ENCODE peak calls at places on chromosomes 4 and X, in five cellular contexts. One of them, this sample, is unnamed.

GRCh38 chrX:153829799-153830631 is at the start of gene PDZD4:
- DNase-seq in mesenchymal stem cell: no peak
- DNase-seq in neuronal stem cell: no peak
- DNase-seq in H9: no peak
- DNase-seq in H1: no peak
- DNase-seq in this sample: no peak

GRCh38 chr4:77713884-77714283 is 105.3 kb downstream of the CNOT6L start:
- DNase-seq in H1: no peak
- DNase-seq in H9: no peak
- DNase-seq in neuronal stem cell: no peak
- DNase-seq in mesenchymal stem cell: no peak
- DNase-seq in this sample: no peak

GRCh38 chrX:129961180-129962083 is 21.0 kb upstream of the BCORL1 start:
- DNase-seq in neuronal stem cell: no peak
- DNase-seq in H9: peak; percentile 82
- DNase-seq in H1: no peak
- DNase-seq in mesenchymal stem cell: peak; percentile 35
- DNase-seq in this sample: peak; percentile 63

GRCh38 chrX:122771933-122772332 is 412.1 kb upstream of the GRIA3 start:
- DNase-seq in H9: no peak
- DNase-seq in mesenchymal stem cell: no peak
- DNase-seq in neuronal stem cell: no peak
- DNase-seq in H1: no peak
- DNase-seq in this sample: no peak

GRCh38 chrX:47502591-47503222 is 19.7 kb upstream of the ZNF41 start:
- DNase-seq in H1: no peak
- DNase-seq in mesenchymal stem cell: peak; percentile 37
- DNase-seq in H9: no peak
- DNase-seq in neuronal stem cell: no peak
- DNase-seq in this sample: peak; percentile 82

GRCh38 chrX:108186811-108187210 is 95.2 kb downstream of the ATG4A start:
- DNase-seq in H1: no peak
- DNase-seq in mesenchymal stem cell: peak; percentile 75
- DNase-seq in H9: no peak
- DNase-seq in neuronal stem cell: no peak
- DNase-seq in this sample: no peak

GRCh38 chrX:17738737-17739535 is 1.6 kb downstream of the SCML1 start:
- DNase-seq in H1: no peak
- DNase-seq in mesenchymal stem cell: peak; percentile 11
- DNase-seq in neuronal stem cell: no peak
- DNase-seq in H9: no peak
- DNase-seq in this sample: no peak

GRCh38 chr4:78774395-78774794 is 1.8 kb upstream of the BMP2K start:
- DNase-seq in neuronal stem cell: no peak
- DNase-seq in mesenchymal stem cell: no peak
- DNase-seq in H1: no peak
- DNase-seq in H9: no peak
- DNase-seq in this sample: no peak

GRCh38 chr4:185924458-185924857 is 112.5 kb upstream of the SORBS2 start:
- DNase-seq in neuronal stem cell: no peak
- DNase-seq in mesenchymal stem cell: no peak
- DNase-seq in H9: no peak
- DNase-seq in H1: no peak
- DNase-seq in this sample: no peak

GRCh38 chrX:99602107-99602506 is 808.0 kb downstream of the PCDH19 start:
- DNase-seq in H1: no peak
- DNase-seq in mesenchymal stem cell: no peak
- DNase-seq in neuronal stem cell: no peak
- DNase-seq in H9: no peak
- DNase-seq in this sample: no peak

GRCh38 chr4:186536285-186536684 is 19.1 kb downstream of the MTNR1A start:
- DNase-seq in neuronal stem cell: no peak
- DNase-seq in mesenchymal stem cell: no peak
- DNase-seq in H1: no peak
- DNase-seq in H9: peak; percentile 43
- DNase-seq in this sample: no peak

GRCh38 chr4:115126487-115126886 is 13.1 kb upstream of the NDST4 start:
- DNase-seq in mesenchymal stem cell: no peak
- DNase-seq in H1: no peak
- DNase-seq in neuronal stem cell: no peak
- DNase-seq in H9: no peak
- DNase-seq in this sample: no peak

GRCh38 chr4:187606581-187606980 is 389.0 kb upstream of the ZFP42 start:
- DNase-seq in neuronal stem cell: peak; percentile 44
- DNase-seq in H1: no peak
- DNase-seq in mesenchymal stem cell: peak; percentile 63
- DNase-seq in H9: peak; percentile 63
- DNase-seq in this sample: peak; percentile 20

GRCh38 chr4:13535708-13536361 is 8.5 kb downstream of the NKX3-2 start:
- DNase-seq in H1: no peak
- DNase-seq in H9: no peak
- DNase-seq in neuronal stem cell: no peak
- DNase-seq in mesenchymal stem cell: no peak
- DNase-seq in this sample: no peak

GRCh38 chr4:108060164-108060563 is 70.5 kb downstream of the HADH start:
- DNase-seq in H1: no peak
- DNase-seq in mesenchymal stem cell: peak; percentile 68
- DNase-seq in H9: peak; percentile 42
- DNase-seq in neuronal stem cell: peak; percentile 11
- DNase-seq in this sample: no peak

GRCh38 chr4:101211146-101211553 is 136.2 kb downstream of the PPP3CA start:
- DNase-seq in H1: no peak
- DNase-seq in H9: no peak
- DNase-seq in mesenchymal stem cell: peak; percentile 43
- DNase-seq in neuronal stem cell: no peak
- DNase-seq in this sample: no peak

GRCh38 chrX:41145920-41146608 is 60.8 kb downstream of the USP9X start:
- DNase-seq in neuronal stem cell: no peak
- DNase-seq in H9: no peak
- DNase-seq in mesenchymal stem cell: peak; percentile 82
- DNase-seq in H1: no peak
- DNase-seq in this sample: no peak

GRCh38 chrX:117985241-117985640 is 131.4 kb downstream of the KLHL13 start:
- DNase-seq in H1: no peak
- DNase-seq in H9: no peak
- DNase-seq in neuronal stem cell: no peak
- DNase-seq in mesenchymal stem cell: no peak
- DNase-seq in this sample: no peak

GRCh38 chrX:29661290-29661689 is 554.1 kb upstream of the MAGEB2 start:
- DNase-seq in H9: no peak
- DNase-seq in H1: no peak
- DNase-seq in mesenchymal stem cell: peak; percentile 45
- DNase-seq in neuronal stem cell: no peak
- DNase-seq in this sample: no peak

GRCh38 chrX:4550018-4550417 is 836.6 kb upstream of the PRKX start:
- DNase-seq in H1: no peak
- DNase-seq in H9: peak; percentile 60
- DNase-seq in mesenchymal stem cell: no peak
- DNase-seq in neuronal stem cell: no peak
- DNase-seq in this sample: no peak

GRCh38 chr4:186644737-186645261 is 78.9 kb downstream of the FAT1 start:
- DNase-seq in neuronal stem cell: no peak
- DNase-seq in mesenchymal stem cell: peak; percentile 51
- DNase-seq in H1: no peak
- DNase-seq in H9: no peak
- DNase-seq in this sample: no peak

GRCh38 chr4:74262522-74262921 is 45.7 kb upstream of the EPGN start:
- DNase-seq in H9: no peak
- DNase-seq in mesenchymal stem cell: no peak
- DNase-seq in neuronal stem cell: no peak
- DNase-seq in H1: no peak
- DNase-seq in this sample: no peak

GRCh38 chr4:89305712-89306437 is 1.7 kb downstream of the GPRIN3 start:
- DNase-seq in H9: no peak
- DNase-seq in neuronal stem cell: no peak
- DNase-seq in H1: no peak
- DNase-seq in mesenchymal stem cell: peak; percentile 61
- DNase-seq in this sample: no peak

GRCh38 chrX:38489341-38489740 is 72.0 kb upstream of the TSPAN7 start:
- DNase-seq in H9: no peak
- DNase-seq in neuronal stem cell: no peak
- DNase-seq in mesenchymal stem cell: no peak
- DNase-seq in H1: no peak
- DNase-seq in this sample: no peak
- H2BK12ac ChIP-seq in H9: no peak overlapping the region
- H2BK12ac ChIP-seq in neuronal stem cell: no peak overlapping the region
- H2BK12ac ChIP-seq in mesenchymal stem cell: no peak overlapping the region
- H2BK12ac ChIP-seq in H1: no peak overlapping the region
- H2BK12ac ChIP-seq in this sample: no peak overlapping the region

GRCh38 chr4:111435986-111436744 is 709.1 kb upstream of the FAM241A start:
- DNase-seq in mesenchymal stem cell: peak; percentile 2
- DNase-seq in H1: no peak
- DNase-seq in neuronal stem cell: no peak
- DNase-seq in H9: no peak
- DNase-seq in this sample: no peak
- H3K27me3 ChIP-seq in mesenchymal stem cell: no peaks in the 10 kb centered on the region
- H3K27me3 ChIP-seq in H1: no peaks in the 10 kb centered on the region
- H3K27me3 ChIP-seq in neuronal stem cell: no peaks in the 10 kb centered on the region
- H3K27me3 ChIP-seq in H9: no peaks in the 10 kb centered on the region
- H3K27me3 ChIP-seq in this sample: no peaks in the 10 kb centered on the region

GRCh38 chr4:130849985-130850632 is 1754.2 kb downstream of the C4orf33 start:
- DNase-seq in neuronal stem cell: no peak
- DNase-seq in H1: no peak
- DNase-seq in H9: no peak
- DNase-seq in mesenchymal stem cell: no peak
- DNase-seq in this sample: no peak

GRCh38 chr4:130851932-130852331 is 1756.0 kb downstream of the C4orf33 start:
- DNase-seq in mesenchymal stem cell: no peak
- DNase-seq in H1: no peak
- DNase-seq in H9: no peak
- DNase-seq in neuronal stem cell: no peak
- DNase-seq in this sample: no peak

GRCh38 chr4:130851107-130851506 is 1755.2 kb downstream of the C4orf33 start:
- DNase-seq in H9: no peak
- DNase-seq in neuronal stem cell: no peak
- DNase-seq in mesenchymal stem cell: no peak
- DNase-seq in H1: no peak
- DNase-seq in this sample: no peak
- H2BK12ac ChIP-seq in H9: no peak overlapping the region
- H2BK12ac ChIP-seq in neuronal stem cell: no peak overlapping the region
- H2BK12ac ChIP-seq in mesenchymal stem cell: no peak overlapping the region
- H2BK12ac ChIP-seq in H1: no peak overlapping the region
- H2BK12ac ChIP-seq in this sample: no peak overlapping the region

DNA sequence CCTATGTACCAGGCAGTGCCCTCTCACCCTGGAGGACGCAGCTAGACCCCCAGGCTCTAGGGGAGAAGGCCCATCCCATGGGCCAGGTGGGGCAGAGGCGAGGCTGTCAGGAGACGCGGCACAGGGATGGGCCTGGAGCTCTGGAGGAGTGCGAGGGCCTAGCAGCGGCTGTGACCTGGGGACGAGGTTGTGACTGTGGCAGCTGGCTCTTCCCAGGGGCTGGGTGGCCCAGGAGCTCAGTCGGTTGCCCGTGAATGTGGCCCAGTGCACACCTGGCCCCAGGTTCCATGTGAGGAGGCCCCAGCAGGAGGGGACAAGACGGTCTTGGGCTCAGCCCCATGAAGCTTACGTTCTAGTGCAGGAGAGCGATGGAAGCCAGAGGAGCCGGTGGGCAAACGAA is 31.0 kb upstream of the ADRA2C start:
- DNase-seq in H1: no peak
- DNase-seq in mesenchymal stem cell: no peak
- DNase-seq in neuronal stem cell: no peak
- DNase-seq in H9: no peak
- DNase-seq in this sample: no peak
- H3K27me3 ChIP-seq in H1: no peaks in the 10 kb centered on the region
- H3K27me3 ChIP-seq in mesenchymal stem cell: peaks cover 58% of the 10 kb centered on the region
- H3K27me3 ChIP-seq in neuronal stem cell: no peaks in the 10 kb centered on the region
- H3K27me3 ChIP-seq in H9: no peaks in the 10 kb centered on the region
- H3K27me3 ChIP-seq in this sample: peaks cover 3% of the 10 kb centered on the region

This sample was measured in trophoblast cell.